ENCODE peak calls at places on chromosome X, in eight cellular contexts. Z, U, V, G, Q, O, S and K are unnamed samples.
A peak's percentile ranks its signal among the peaks of the same experiment; 100 is the strongest.

GRCh38 chrX:49192722-49193328 is 6.7 kb upstream of the PRICKLE3 start:
- DNase-seq in U (no peak), S (no peak), Z (no peak), G (no peak), O (no peak), V (no peak), Q (peak; percentile 25), K (no peak)

GRCh38 chrX:66360894-66361293 is 196.8 kb downstream of the HEPH start:
- DNase-seq in V (no peak), Z (no peak), O (no peak), G (no peak), S (no peak), Q (no peak), U (no peak), K (no peak)

GRCh38 chrX:138946941-138947340 is 235.4 kb upstream of the FGF13 start:
- DNase-seq in O (no peak), V (no peak), U (no peak), Q (no peak), G (no peak), Z (no peak), S (no peak), K (no peak)

GRCh38 chrX:71616672-71617529 is 1.4 kb downstream of the CXCR3 start:
- DNase-seq in O (no peak), V (no peak), Q (no peak), Z (no peak), S (no peak), U (no peak), G (peak; percentile 54), K (peak; percentile 71)

GRCh38 chrX:21837056-21837455 is 2.4 kb upstream of the MBTPS2 start:
- DNase-seq in O (no peak), G (no peak), U (no peak), Q (no peak), V (no peak), Z (no peak), S (no peak), K (no peak)

GRCh38 chrX:5746231-5746630 is 482.4 kb downstream of the NLGN4X start:
- DNase-seq in G (no peak), Z (no peak), O (no peak), Q (no peak), U (no peak), V (no peak), S (no peak), K (no peak)

GRCh38 chrX:39439910-39440733 is 638.9 kb downstream of the MID1IP1 start:
- DNase-seq in Q (no peak), Z (no peak), U (no peak), V (no peak), G (no peak), S (no peak), O (no peak), K (no peak)

GRCh38 chrX:46865281-46865680 is 28.4 kb downstream of the RP2 start:
- DNase-seq in S (no peak), G (no peak), O (no peak), V (no peak), Q (peak; percentile 77), U (no peak), Z (peak; percentile 45), K (no peak)

GRCh38 chrX:69028761-69029120 is 136.5 kb downstream of the PJA1 start:
- DNase-seq in G (no peak), Z (no peak), S (no peak), O (no peak), U (no peak), Q (no peak), V (no peak), K (no peak)

DNA sequence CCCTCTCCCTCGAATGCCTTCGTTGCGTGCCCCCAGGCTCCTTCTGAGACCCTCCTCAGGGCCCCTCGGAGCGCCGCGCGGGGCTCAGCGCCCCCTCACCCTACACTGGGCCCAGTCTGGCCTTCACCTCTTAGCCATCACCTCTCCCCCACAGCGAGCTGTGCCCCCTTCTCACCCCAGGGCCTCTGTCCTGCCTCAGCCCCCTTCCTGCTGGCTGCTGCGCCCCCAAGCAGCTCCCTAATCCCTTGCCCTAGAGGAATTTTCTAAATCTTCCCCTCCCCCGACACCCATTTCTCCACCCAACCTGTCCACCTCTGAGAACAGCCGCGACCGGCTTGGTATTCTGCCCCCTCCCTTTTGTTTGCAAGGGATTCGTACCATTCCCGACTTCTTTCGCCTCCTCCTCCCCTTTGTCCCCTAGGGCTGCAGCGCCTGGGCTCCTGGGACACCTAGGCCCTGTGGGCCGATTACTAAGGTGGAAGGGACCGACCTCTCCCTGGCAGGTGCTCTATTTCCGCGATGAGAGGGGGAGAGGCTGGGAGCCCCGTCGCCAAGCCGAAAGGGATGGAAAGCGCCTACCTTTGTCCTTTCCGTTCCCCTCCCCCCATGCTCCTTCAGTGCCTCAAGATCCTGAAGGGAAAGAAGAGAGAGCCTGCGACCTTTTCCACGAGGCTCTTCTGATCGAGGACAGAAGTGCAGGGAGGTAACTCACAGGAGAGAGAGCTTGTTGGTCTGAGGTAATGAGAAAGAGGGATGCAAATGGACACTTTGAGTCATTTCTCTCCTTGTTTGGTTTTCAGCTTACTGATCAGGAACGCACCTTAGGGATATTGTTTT is 10.9 kb downstream of the DLG3 start:
- DNase-seq in S (no peak), G (no peak), Z (no peak), V (no peak), U (no peak), O (no peak), Q (no peak), K (no peak)
- H3K27ac ChIP-seq in S (peak overlapping the region; percentile 76), G (peak overlapping the region; percentile 60), Z (no peak overlapping the region), V (peak overlapping the region; percentile 82), U (peak overlapping the region; percentile 60), O (peak overlapping the region; percentile 81), Q (peak overlapping the region; percentile 69), K (peak overlapping the region; percentile 70)

GRCh38 chrX:95536661-95537060 is 1148.0 kb upstream of the DIAPH2 start:
- DNase-seq in O (no peak), U (no peak), Z (no peak), V (no peak), S (no peak), Q (no peak), G (no peak), K (no peak)

GRCh38 chrX:95539041-95539440 is 1145.6 kb upstream of the DIAPH2 start:
- DNase-seq in O (no peak), V (no peak), Q (no peak), S (no peak), Z (no peak), G (no peak), U (no peak), K (no peak)

DNA sequence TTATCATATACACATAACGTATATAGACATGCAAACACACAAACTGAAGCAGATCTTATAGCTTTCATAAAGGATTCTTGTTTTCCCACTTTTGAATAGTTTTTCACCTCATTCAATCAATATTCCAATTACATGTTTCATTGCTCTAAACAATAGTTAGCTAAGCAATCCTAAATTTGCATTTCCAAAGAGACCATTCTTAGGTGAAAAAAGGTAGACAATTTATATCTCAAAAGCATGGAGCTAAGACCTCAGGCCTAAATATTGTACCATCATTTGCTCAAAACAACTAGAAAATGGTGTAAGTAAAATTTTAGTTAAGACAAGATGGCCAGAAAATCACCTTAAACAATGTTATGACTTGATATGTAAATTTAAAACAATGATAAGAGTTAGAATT is 1148.5 kb upstream of the DIAPH2 start:
- DNase-seq in G (no peak), V (no peak), U (no peak), O (no peak), Z (no peak), S (no peak), Q (no peak), K (no peak)
- H3K4me1 ChIP-seq in G (no peaks in the 10 kb centered on the region), V (no peaks in the 10 kb centered on the region), U (no peaks in the 10 kb centered on the region), O (no peaks in the 10 kb centered on the region), Z (no peaks in the 10 kb centered on the region), S (no peaks in the 10 kb centered on the region), Q (no peaks in the 10 kb centered on the region), K (no peaks in the 10 kb centered on the region)

DNA sequence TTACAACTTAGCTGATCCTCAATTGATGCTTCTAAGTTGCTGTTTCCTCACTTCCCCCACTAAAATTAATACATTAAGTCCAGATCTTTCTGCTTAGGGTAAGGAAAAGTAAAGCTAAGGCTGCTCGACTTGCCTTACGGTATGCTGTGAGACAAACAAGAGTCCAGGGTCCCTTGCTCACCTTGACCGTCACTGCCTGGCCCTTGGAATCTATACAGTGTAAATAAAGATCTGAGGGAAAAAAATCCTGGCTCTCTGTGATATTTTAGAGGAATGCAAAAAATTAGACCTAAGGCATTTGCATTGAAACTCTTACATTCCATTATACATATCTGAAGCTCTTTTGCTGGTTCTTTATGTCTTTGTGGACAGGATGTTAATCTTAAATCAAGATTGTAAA is 129.6 kb upstream of the HCCS start:
- DNase-seq in Z (peak; percentile 33), U (no peak), G (no peak), V (no peak), S (no peak), Q (no peak), O (no peak), K (no peak)
- H3K36me3 ChIP-seq in Z (no peaks in the 10 kb centered on the region), U (no peaks in the 10 kb centered on the region), G (no peaks in the 10 kb centered on the region), V (no peaks in the 10 kb centered on the region), S (no peaks in the 10 kb centered on the region), Q (no peaks in the 10 kb centered on the region), O (no peaks in the 10 kb centered on the region), K (no peaks in the 10 kb centered on the region)

DNA sequence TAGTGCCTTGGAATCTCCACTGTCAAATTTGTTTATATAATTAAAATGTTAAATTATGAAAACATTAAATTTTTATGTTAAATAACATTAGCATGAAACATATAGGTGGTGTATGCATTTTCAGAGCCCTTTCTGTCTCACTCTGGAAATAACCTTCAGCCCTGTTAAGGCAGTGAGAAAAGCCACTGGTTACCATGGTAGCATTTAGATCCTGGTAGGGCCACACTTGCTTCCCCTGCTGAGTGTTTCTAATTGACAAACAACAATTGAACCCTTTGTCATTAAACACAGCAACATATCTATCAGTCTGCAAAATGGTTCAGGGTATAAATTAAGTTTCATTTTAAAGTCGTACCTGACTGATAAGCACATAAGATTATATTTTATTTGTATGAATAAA is 63.5 kb downstream of the PDK3 start:
- DNase-seq in Z (no peak), V (no peak), U (no peak), G (no peak), Q (no peak), O (no peak), S (no peak), K (no peak)
- H3K27ac ChIP-seq in Z (no peak overlapping the region), V (no peak overlapping the region), U (no peak overlapping the region), G (no peak overlapping the region), Q (no peak overlapping the region), O (no peak overlapping the region), S (no peak overlapping the region), K (no peak overlapping the region)

DNA sequence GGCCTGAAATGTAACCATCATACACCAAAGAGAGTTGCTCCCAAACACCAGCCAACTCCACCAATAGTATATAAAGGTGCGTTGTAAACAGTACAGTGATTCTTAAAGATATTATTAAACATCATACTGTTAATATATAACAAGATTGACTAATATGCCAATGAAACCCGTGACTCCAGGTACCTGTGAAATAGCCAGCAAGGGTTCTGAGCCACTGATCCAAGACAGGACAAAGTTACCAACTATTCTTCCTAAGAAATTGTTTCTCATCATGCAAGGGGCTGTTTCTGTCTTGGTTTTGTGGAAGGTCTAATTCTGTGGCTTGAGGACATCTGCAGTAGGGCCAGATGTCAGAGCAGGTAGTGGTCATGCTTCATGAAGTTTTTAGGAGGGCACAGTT is 47.2 kb downstream of the FHL1 start:
- DNase-seq in U (no peak), Q (no peak), S (no peak), Z (no peak), G (no peak), O (no peak), V (no peak), K (no peak)
- H3K4me1 ChIP-seq in U (peaks cover 2% of the 10 kb centered on the region), Q (peaks cover 3% of the 10 kb centered on the region), S (peaks cover 77% of the 10 kb centered on the region), Z (no peaks in the 10 kb centered on the region), G (peaks cover 47% of the 10 kb centered on the region), O (peaks cover 2% of the 10 kb centered on the region), V (peaks cover 3% of the 10 kb centered on the region), K (peaks cover 18% of the 10 kb centered on the region)

GRCh38 chrX:53990201-53990600 is 54.1 kb downstream of the PHF8 start:
- DNase-seq in S (no peak), V (no peak), Z (no peak), Q (peak; percentile 37), G (no peak), O (no peak), U (no peak), K (no peak)
- H3K36me3 ChIP-seq in S (no peaks in the 10 kb centered on the region), V (no peaks in the 10 kb centered on the region), Z (no peaks in the 10 kb centered on the region), Q (peaks cover 18% of the 10 kb centered on the region), G (peaks cover 37% of the 10 kb centered on the region), O (no peaks in the 10 kb centered on the region), U (no peaks in the 10 kb centered on the region), K (peaks cover 4% of the 10 kb centered on the region)